ENCODE peak calls at places on chromosomes 11 and 22, in five cellular contexts. One of them, this sample, is unnamed.
A peak's percentile ranks its signal among the peaks of the same experiment; 100 is the strongest.

GRCh38 chr22:32661296-32661695 is 140.2 kb upstream of the TIMP3 start:
- DNase-seq in IMR-90: peak; percentile 94
- DNase-seq in CD8-positive, alpha-beta T cell: no peak
- DNase-seq in A673: no peak
- DNase-seq in fibroblast of lung: peak; percentile 89
- DNase-seq in this sample: peak; percentile 52

GRCh38 chr11:116294630-116295029 is 478.2 kb downstream of the BUD13 start:
- DNase-seq in CD8-positive, alpha-beta T cell: no peak
- DNase-seq in IMR-90: peak; percentile 32
- DNase-seq in A673: no peak
- DNase-seq in fibroblast of lung: no peak
- DNase-seq in this sample: no peak

GRCh38 chr22:32311551-32312071 is 46.1 kb upstream of the RFPL3 start:
- DNase-seq in fibroblast of lung: no peak
- DNase-seq in A673: peak; percentile 75
- DNase-seq in CD8-positive, alpha-beta T cell: no peak
- DNase-seq in IMR-90: no peak
- DNase-seq in this sample: no peak

GRCh38 chr22:27210111-27210739 is 552.8 kb downstream of the MIAT start:
- DNase-seq in fibroblast of lung: no peak
- DNase-seq in CD8-positive, alpha-beta T cell: no peak
- DNase-seq in IMR-90: no peak
- DNase-seq in A673: no peak
- DNase-seq in this sample: no peak

GRCh38 chr11:15291885-15292284 is 177.2 kb downstream of the INSC start:
- DNase-seq in fibroblast of lung: no peak
- DNase-seq in A673: peak; percentile 40
- DNase-seq in CD8-positive, alpha-beta T cell: no peak
- DNase-seq in IMR-90: no peak
- DNase-seq in this sample: no peak

GRCh38 chr11:91850533-91851305 is 373.9 kb upstream of the FAT3 start:
- DNase-seq in fibroblast of lung: no peak
- DNase-seq in A673: no peak
- DNase-seq in CD8-positive, alpha-beta T cell: no peak
- DNase-seq in IMR-90: no peak
- DNase-seq in this sample: no peak

GRCh38 chr11:122791411-122791810 is 46.9 kb upstream of the CRTAM start:
- DNase-seq in IMR-90: peak; percentile 47
- DNase-seq in fibroblast of lung: peak; percentile 40
- DNase-seq in CD8-positive, alpha-beta T cell: no peak
- DNase-seq in A673: no peak
- DNase-seq in this sample: no peak

GRCh38 chr11:69277074-69277809 is 16.7 kb upstream of the MYEOV start:
- DNase-seq in A673: no peak
- DNase-seq in IMR-90: no peak
- DNase-seq in CD8-positive, alpha-beta T cell: no peak
- DNase-seq in fibroblast of lung: no peak
- DNase-seq in this sample: no peak

GRCh38 chr11:118572914-118573550 is 823 bp downstream of the ARCN1 start:
- DNase-seq in A673: peak; percentile 37
- DNase-seq in CD8-positive, alpha-beta T cell: no peak
- DNase-seq in fibroblast of lung: peak; percentile 33
- DNase-seq in IMR-90: peak; percentile 75
- DNase-seq in this sample: no peak

GRCh38 chr22:40499187-40499753 is 128.9 kb downstream of the SGSM3 start:
- DNase-seq in fibroblast of lung: peak; percentile 98
- DNase-seq in CD8-positive, alpha-beta T cell: no peak
- DNase-seq in A673: peak; percentile 47
- DNase-seq in IMR-90: peak; percentile 99
- DNase-seq in this sample: no peak

GRCh38 chr11:114398303-114398920 is 1.9 kb downstream of the C11orf71 start:
- DNase-seq in IMR-90: no peak
- DNase-seq in A673: no peak
- DNase-seq in CD8-positive, alpha-beta T cell: no peak
- DNase-seq in fibroblast of lung: no peak
- DNase-seq in this sample: no peak

GRCh38 chr11:13826505-13827278 is 135.8 kb upstream of the SPON1 start:
- DNase-seq in fibroblast of lung: peak; percentile 6
- DNase-seq in IMR-90: no peak
- DNase-seq in A673: no peak
- DNase-seq in CD8-positive, alpha-beta T cell: no peak
- DNase-seq in this sample: no peak

GRCh38 chr11:63534895-63535461 is 1.6 kb upstream of the PLAAT4 start:
- DNase-seq in A673: no peak
- DNase-seq in fibroblast of lung: no peak
- DNase-seq in IMR-90: no peak
- DNase-seq in CD8-positive, alpha-beta T cell: peak; percentile 34
- DNase-seq in this sample: no peak

GRCh38 chr11:96817488-96817887 is 427.7 kb downstream of the JRKL start:
- DNase-seq in A673: no peak
- DNase-seq in CD8-positive, alpha-beta T cell: no peak
- DNase-seq in IMR-90: no peak
- DNase-seq in fibroblast of lung: no peak
- DNase-seq in this sample: no peak

GRCh38 chr11:21133722-21134121 is 464.3 kb downstream of the NELL1 start:
- DNase-seq in IMR-90: no peak
- DNase-seq in fibroblast of lung: no peak
- DNase-seq in A673: no peak
- DNase-seq in CD8-positive, alpha-beta T cell: no peak
- DNase-seq in this sample: no peak

GRCh38 chr11:94279996-94280395 is 24.4 kb upstream of the IZUMO1R start:
- DNase-seq in A673: no peak
- DNase-seq in IMR-90: no peak
- DNase-seq in fibroblast of lung: no peak
- DNase-seq in CD8-positive, alpha-beta T cell: no peak
- DNase-seq in this sample: no peak
- H3K4me1 ChIP-seq in A673: no peaks in the 10 kb centered on the region
- H3K4me1 ChIP-seq in IMR-90: no peaks in the 10 kb centered on the region
- H3K4me1 ChIP-seq in fibroblast of lung: no peaks in the 10 kb centered on the region
- H3K4me1 ChIP-seq in CD8-positive, alpha-beta T cell: no peaks in the 10 kb centered on the region
- H3K4me1 ChIP-seq in this sample: no peaks in the 10 kb centered on the region

DNA sequence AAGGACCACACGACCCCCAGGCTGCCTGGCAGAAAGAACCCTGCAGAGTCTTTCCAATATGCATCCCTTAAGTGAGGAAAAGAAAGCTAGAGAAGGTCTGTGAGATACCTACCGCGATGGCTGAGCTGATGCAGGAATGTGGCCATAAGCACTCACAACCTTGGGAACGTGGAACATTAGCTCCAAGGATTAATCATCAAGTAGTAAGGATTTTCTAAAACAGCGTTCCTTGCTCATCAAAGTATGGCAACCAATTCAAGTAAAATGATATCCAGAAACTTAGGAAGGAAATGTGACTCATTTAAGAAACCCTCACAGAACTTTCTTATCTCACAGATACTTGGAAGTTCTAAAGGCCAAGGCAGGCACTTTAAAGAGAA is 12.8 kb downstream of the PACSIN2 start:
- DNase-seq in IMR-90: peak; percentile 91
- DNase-seq in CD8-positive, alpha-beta T cell: no peak
- DNase-seq in A673: peak; percentile 33
- DNase-seq in fibroblast of lung: peak; percentile 58
- DNase-seq in this sample: no peak
- H3K4me3 ChIP-seq in IMR-90: no peak overlapping the region
- H3K4me3 ChIP-seq in CD8-positive, alpha-beta T cell: no peak overlapping the region
- H3K4me3 ChIP-seq in A673: no peak overlapping the region
- H3K4me3 ChIP-seq in fibroblast of lung: peak overlapping the region; percentile 3
- H3K4me3 ChIP-seq in this sample: no peak overlapping the region

DNA sequence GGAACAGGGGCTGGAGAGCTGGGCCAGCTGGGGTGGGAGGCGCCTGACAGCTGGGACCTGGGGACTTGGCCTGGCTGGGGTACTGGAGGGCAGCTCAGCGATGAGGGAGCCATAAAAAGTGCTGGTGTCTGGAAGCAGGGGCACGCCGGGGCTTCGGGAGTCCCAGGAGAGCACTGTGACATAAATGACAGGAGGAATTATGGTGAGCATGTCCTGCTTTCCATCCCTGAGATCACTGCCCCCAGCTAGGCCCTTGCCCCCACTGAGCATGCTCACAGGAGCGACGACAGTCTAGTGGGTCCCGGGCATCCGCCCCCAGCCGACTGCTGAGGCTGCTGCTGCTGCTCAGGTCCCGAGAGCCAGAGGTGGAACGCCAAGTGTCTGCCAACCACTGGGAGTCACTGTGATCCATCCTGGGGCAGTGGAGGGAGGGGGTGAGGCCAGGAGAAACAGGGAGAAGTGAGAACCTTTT is 6.2 kb downstream of the ROBO4 start:
- DNase-seq in CD8-positive, alpha-beta T cell: no peak
- DNase-seq in A673: no peak
- DNase-seq in IMR-90: no peak
- DNase-seq in fibroblast of lung: no peak
- DNase-seq in this sample: peak; percentile 71
- TF ChIP-seq CTCF in CD8-positive, alpha-beta T cell: no peak
- TF ChIP-seq CTCF in A673: no peak
- TF ChIP-seq CTCF in IMR-90: peak; percentile 16
- TF ChIP-seq CTCF in fibroblast of lung: no peak
- TF ChIP-seq CTCF in this sample: no peak

GRCh38 chr22:46574438-46574992 is 37.1 kb upstream of the CELSR1 start:
- DNase-seq in A673: no peak
- DNase-seq in fibroblast of lung: no peak
- DNase-seq in IMR-90: no peak
- DNase-seq in CD8-positive, alpha-beta T cell: no peak
- DNase-seq in this sample: peak; percentile 26

GRCh38 chr22:46576556-46577351 is 39.3 kb upstream of the CELSR1 start:
- DNase-seq in A673: peak; percentile 72
- DNase-seq in CD8-positive, alpha-beta T cell: peak; percentile 57
- DNase-seq in fibroblast of lung: peak; percentile 42
- DNase-seq in IMR-90: peak; percentile 35
- DNase-seq in this sample: peak; percentile 44

GRCh38 chr22:46575915-46576555 is 38.6 kb upstream of the CELSR1 start:
- DNase-seq in A673: no peak
- DNase-seq in IMR-90: no peak
- DNase-seq in CD8-positive, alpha-beta T cell: no peak
- DNase-seq in fibroblast of lung: no peak
- DNase-seq in this sample: peak; percentile 74

GRCh38 chr22:46573781-46574437 is 36.5 kb upstream of the CELSR1 start:
- DNase-seq in fibroblast of lung: no peak
- DNase-seq in IMR-90: no peak
- DNase-seq in CD8-positive, alpha-beta T cell: peak; percentile 10
- DNase-seq in A673: no peak
- DNase-seq in this sample: peak; percentile 70

DNA sequence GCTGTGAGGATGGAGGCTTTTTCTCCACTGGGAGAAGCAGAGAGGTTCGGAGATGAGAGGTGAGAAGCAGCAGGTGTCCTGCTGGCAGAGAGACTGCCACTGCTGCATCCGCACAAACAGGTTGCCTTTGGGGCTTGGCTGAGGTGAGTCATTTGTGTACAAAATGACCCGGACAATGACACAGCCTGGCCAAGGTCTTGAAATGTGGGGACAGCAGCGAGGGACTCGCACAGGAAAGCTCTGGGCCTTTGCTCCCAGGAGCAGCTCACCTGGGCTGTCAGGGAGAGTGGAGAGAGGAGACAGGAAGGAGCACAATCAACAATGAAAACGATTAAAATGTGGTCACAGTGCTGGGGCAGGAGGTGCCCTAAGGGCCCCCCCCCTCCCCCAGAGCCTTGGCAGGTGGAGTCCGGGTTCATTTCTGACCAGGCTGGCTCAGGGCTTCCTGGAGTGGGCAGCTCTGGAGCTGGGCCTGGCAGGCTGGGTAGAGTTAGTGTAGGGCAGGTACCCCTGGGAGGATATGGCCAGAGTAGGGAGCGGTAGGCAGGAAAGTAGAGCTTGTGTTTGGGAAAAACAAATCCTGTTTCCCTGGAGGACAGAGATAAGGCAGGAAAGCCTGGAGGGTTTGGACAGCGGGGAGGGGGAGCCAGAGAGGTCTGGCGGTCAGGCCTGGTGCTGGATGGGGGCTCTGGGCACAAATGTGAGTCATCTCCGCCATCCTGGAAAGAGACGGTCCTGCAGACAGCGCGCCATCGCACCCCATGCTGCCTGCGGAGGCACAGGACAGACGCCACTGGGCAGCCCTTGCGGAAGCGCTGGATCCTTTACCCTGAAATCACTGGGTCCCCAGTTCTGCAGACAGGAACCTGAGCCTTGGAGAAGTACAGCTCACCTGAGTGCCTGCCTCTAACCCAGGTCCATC is 37.8 kb upstream of the CELSR1 start:
- DNase-seq in CD8-positive, alpha-beta T cell: no peak
- DNase-seq in IMR-90: no peak
- DNase-seq in fibroblast of lung: no peak
- DNase-seq in A673: no peak
- DNase-seq in this sample: peak; percentile 56
- H3K4me1 ChIP-seq in CD8-positive, alpha-beta T cell: peaks cover 21% of the 10 kb centered on the region
- H3K4me1 ChIP-seq in IMR-90: peaks cover 16% of the 10 kb centered on the region
- H3K4me1 ChIP-seq in fibroblast of lung: no peaks in the 10 kb centered on the region
- H3K4me1 ChIP-seq in A673: peaks cover 26% of the 10 kb centered on the region
- H3K4me1 ChIP-seq in this sample: peaks cover 23% of the 10 kb centered on the region

GRCh38 chr11:64638017-64638664 is 47.1 kb downstream of the SLC22A12 start:
- DNase-seq in CD8-positive, alpha-beta T cell: no peak
- DNase-seq in A673: peak; percentile 75
- DNase-seq in IMR-90: no peak
- DNase-seq in fibroblast of lung: no peak
- DNase-seq in this sample: no peak
- H3K4me3 ChIP-seq in CD8-positive, alpha-beta T cell: no peak overlapping the region
- H3K4me3 ChIP-seq in A673: peak overlapping the region; percentile 15
- H3K4me3 ChIP-seq in IMR-90: no peak overlapping the region
- H3K4me3 ChIP-seq in fibroblast of lung: no peak overlapping the region
- H3K4me3 ChIP-seq in this sample: no peak overlapping the region

GRCh38 chr22:22996511-22997261 is 73.6 kb upstream of the GNAZ start:
- DNase-seq in IMR-90: no peak
- DNase-seq in A673: no peak
- DNase-seq in CD8-positive, alpha-beta T cell: no peak
- DNase-seq in fibroblast of lung: no peak
- DNase-seq in this sample: no peak
- TF ChIP-seq CTCF in IMR-90: no peak
- TF ChIP-seq CTCF in A673: no peak
- TF ChIP-seq CTCF in CD8-positive, alpha-beta T cell: no peak
- TF ChIP-seq CTCF in fibroblast of lung: no peak
- TF ChIP-seq CTCF in this sample: no peak

GRCh38 chr11:45857834-45858492 is 10.7 kb downstream of the CRY2 start:
- DNase-seq in CD8-positive, alpha-beta T cell: no peak
- DNase-seq in IMR-90: peak; percentile 84
- DNase-seq in A673: peak; percentile 52
- DNase-seq in fibroblast of lung: peak; percentile 82
- DNase-seq in this sample: peak; percentile 50
- H3K4me1 ChIP-seq in CD8-positive, alpha-beta T cell: no peaks in the 10 kb centered on the region
- H3K4me1 ChIP-seq in IMR-90: peaks cover 30% of the 10 kb centered on the region
- H3K4me1 ChIP-seq in A673: peaks cover 41% of the 10 kb centered on the region
- H3K4me1 ChIP-seq in fibroblast of lung: peaks cover 31% of the 10 kb centered on the region
- H3K4me1 ChIP-seq in this sample: peaks cover 42% of the 10 kb centered on the region

DNA sequence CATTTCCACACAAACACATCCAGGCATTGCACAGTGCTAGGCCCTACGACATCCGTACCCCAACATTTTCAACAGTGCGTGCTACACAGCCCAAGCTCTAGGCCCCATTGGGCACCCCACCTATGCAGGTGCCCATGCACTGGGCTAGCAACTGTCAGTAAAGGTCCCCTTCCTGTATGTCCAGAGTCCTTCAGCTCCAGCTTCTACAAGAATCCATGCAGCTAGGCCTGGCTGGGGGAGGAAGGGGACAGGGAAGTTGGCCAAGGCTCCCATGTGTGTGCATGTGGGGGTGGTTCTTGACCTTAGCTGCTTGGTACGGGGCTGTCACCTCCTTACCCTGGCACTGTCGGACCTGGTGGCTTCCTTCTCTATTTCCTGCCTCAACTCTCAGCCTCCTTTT is 1.3 kb downstream of the B3GAT1 start:
- DNase-seq in fibroblast of lung: no peak
- DNase-seq in CD8-positive, alpha-beta T cell: no peak
- DNase-seq in A673: no peak
- DNase-seq in IMR-90: no peak
- DNase-seq in this sample: no peak
- H3K4me3 ChIP-seq in fibroblast of lung: no peak overlapping the region
- H3K4me3 ChIP-seq in CD8-positive, alpha-beta T cell: peak overlapping the region; percentile 41
- H3K4me3 ChIP-seq in A673: peak overlapping the region; percentile 48
- H3K4me3 ChIP-seq in IMR-90: no peak overlapping the region
- H3K4me3 ChIP-seq in this sample: no peak overlapping the region

This sample was measured in left lung.